ENCODE peak calls at places on chromosome 13, in seven cellular contexts. I is activated CD4-positive, alpha-beta T cell treated with anti-CD3 and anti-CD28 coated beads, Interleukin-2, amount 50 U/mL, for 48 hours; X is neural crest cell; Q is left cardiac atrium; R is colonic mucosa; N is neural progenitor cell; C is EL. K is an unnamed sample.

GRCh38 chr13:50079278-50080157 is 64.3 kb downstream of the KCNRG start:
- DNase-seq in C (no peak), Q (no peak), N (no peak), I (no peak), R (no peak), X (no peak), K (no peak)

GRCh38 chr13:82739881-82740280 is 1142.4 kb downstream of the SLITRK1 start:
- DNase-seq in Q (no peak), X (no peak), N (no peak), R (no peak), C (no peak), I (no peak), K (no peak)

GRCh38 chr13:66154981-66155380 is 1075.2 kb downstream of the PCDH9 start:
- DNase-seq in R (no peak), X (no peak), Q (no peak), C (peak), N (no peak), I (no peak), K (no peak)

GRCh38 chr13:64130600-64130999 is 2715.0 kb upstream of the PCDH20 start:
- DNase-seq in C (no peak), R (no peak), Q (no peak), X (no peak), N (no peak), I (no peak), K (peak)

GRCh38 chr13:75759531-75759930 is 123.4 kb downstream of the LMO7 start:
- DNase-seq in C (no peak), R (no peak), X (no peak), Q (no peak), N (no peak), I (no peak), K (no peak)

GRCh38 chr13:110312669-110313031 is 5.6 kb downstream of the COL4A2 start:
- DNase-seq in I (no peak), R (no peak), Q (no peak), X (no peak), C (peak), N (no peak), K (no peak)

GRCh38 chr13:26370495-26370990 is 116.6 kb downstream of the CDK8 start:
- DNase-seq in X (no peak), N (no peak), C (no peak), R (no peak), Q (no peak), I (no peak), K (no peak)

GRCh38 chr13:98677398-98677797 is 75.1 kb downstream of the SLC15A1 start:
- DNase-seq in X (no peak), R (no peak), Q (no peak), C (no peak), I (no peak), N (no peak), K (no peak)

GRCh38 chr13:43786766-43787517 is at the start of gene ENOX1:
- DNase-seq in I (peak), C (peak), N (peak), X (peak), Q (peak), R (peak), K (peak)

GRCh38 chr13:97921146-97921776 is 32.2 kb upstream of the IPO5 start:
- DNase-seq in C (no peak), X (no peak), N (no peak), R (no peak), Q (no peak), I (no peak), K (no peak)

GRCh38 chr13:44015133-44015532 is 135.4 kb downstream of the LACC1 start:
- DNase-seq in X (no peak), Q (no peak), N (no peak), R (no peak), C (no peak), I (no peak), K (no peak)

GRCh38 chr13:81473366-81473899 is 1132.5 kb upstream of the SPRY2 start:
- DNase-seq in R (no peak), X (no peak), N (no peak), Q (no peak), C (no peak), I (no peak), K (no peak)

GRCh38 chr13:63201493-63201892 is 1785.8 kb upstream of the PCDH20 start:
- DNase-seq in R (no peak), C (no peak), N (no peak), X (no peak), I (no peak), Q (no peak), K (no peak)

GRCh38 chr13:23007430-23007829 is 173.3 kb upstream of the SGCG start:
- DNase-seq in N (no peak), X (no peak), C (no peak), R (no peak), Q (peak), I (no peak), K (peak)